ENCODE peak calls at places on chromosomes 4 and X, in eight cellular contexts. T is psoas muscle, M is choroid plexus epithelial cell, H is left ventricle myocardium inferior, D is ascending aorta, V is thyroid gland, A is esophagus squamous epithelium, X is fibroblast of mammary gland. P is an unnamed sample.

GRCh38 chr4:183468210-183469095 is 24.0 kb downstream of the CDKN2AIP start:
- DNase-seq in X (peak), D (no peak), V (no peak), H (no peak), A (no peak), T (no peak), M (peak), P (no peak)

GRCh38 chr4:89268572-89269180 is 38.9 kb downstream of the GPRIN3 start:
- DNase-seq in D (no peak), A (no peak), X (peak), T (no peak), H (no peak), V (no peak), M (peak), P (no peak)

GRCh38 chrX:41276661-41277506 is 57.1 kb upstream of the DDX3X start:
- DNase-seq in X (no peak), V (no peak), A (no peak), T (no peak), M (peak), H (no peak), D (no peak), P (no peak)

GRCh38 chr4:1401409-1402020 is 4.7 kb downstream of the NKX1-1 start:
- DNase-seq in T (peak), D (peak), H (peak), M (no peak), X (no peak), V (no peak), A (no peak), P (no peak)

GRCh38 chrX:47179221-47179927 is 14.3 kb upstream of the UBA1 start:
- DNase-seq in D (no peak), X (peak), V (no peak), M (peak), H (peak), T (peak), A (no peak), P (peak)

GRCh38 chr4:61376301-61376700 is 176.2 kb downstream of the ADGRL3 start:
- DNase-seq in A (no peak), V (no peak), T (no peak), D (no peak), H (no peak), M (peak), X (no peak), P (no peak)

GRCh38 chrX:115023139-115023538 is 5.7 kb upstream of the IL13RA2 start:
- DNase-seq in X (peak), V (no peak), T (no peak), M (peak), A (no peak), D (no peak), H (no peak), P (peak)

GRCh38 chr4:185328586-185328985 is 67.1 kb downstream of the LRP2BP start:
- DNase-seq in X (no peak), M (no peak), T (no peak), H (no peak), D (no peak), A (no peak), V (no peak), P (no peak)

GRCh38 chr4:126955292-126956191 is 677.2 kb upstream of the INTU start:
- DNase-seq in A (no peak), M (no peak), D (no peak), H (no peak), X (no peak), V (no peak), T (peak), P (no peak)

GRCh38 chrX:35842657-35843056 is 44.5 kb downstream of the MAGEB16 start:
- DNase-seq in T (no peak), V (no peak), X (no peak), A (no peak), M (no peak), D (no peak), H (no peak), P (no peak)

GRCh38 chr4:76725039-76725438 is 172.9 kb downstream of the SOWAHB start:
- DNase-seq in H (no peak), A (no peak), X (no peak), M (no peak), V (no peak), T (no peak), D (no peak), P (no peak)

GRCh38 chr4:172173206-172173605 is 360.0 kb downstream of the GALNTL6 start:
- DNase-seq in D (no peak), M (no peak), V (no peak), T (no peak), X (no peak), H (no peak), A (no peak), P (no peak)

GRCh38 chr4:1793496-1793840 is 375 bp downstream of the FGFR3 start:
- DNase-seq in M (peak), A (no peak), T (no peak), V (peak), D (no peak), H (peak), X (no peak), P (no peak)

GRCh38 chr4:71231073-71231752 is 107.6 kb upstream of the SLC4A4 start:
- DNase-seq in T (peak), X (peak), V (peak), H (peak), A (no peak), D (peak), M (no peak), P (peak)

GRCh38 chrX:148265829-148266228 is 234.6 kb upstream of the AFF2 start:
- DNase-seq in M (no peak), V (no peak), H (no peak), A (no peak), D (no peak), X (no peak), T (no peak), P (no peak)

GRCh38 chr4:139028191-139028661 is 12.6 kb downstream of the NOCT start:
- DNase-seq in A (no peak), H (peak), T (peak), D (no peak), V (peak), M (no peak), X (no peak), P (no peak)

GRCh38 chrX:8364369-8365141 is 100.1 kb upstream of the VCX3B start:
- DNase-seq in H (peak), A (no peak), V (peak), X (no peak), T (no peak), D (no peak), M (no peak), P (no peak)

GRCh38 chr4:72951628-72952027 is 117.9 kb downstream of the COX18 start:
- DNase-seq in X (no peak), H (no peak), M (no peak), D (no peak), V (no peak), T (no peak), A (no peak), P (peak)

GRCh38 chr4:174699654-174700053 is 129.4 kb downstream of the GLRA3 start:
- DNase-seq in M (no peak), H (no peak), T (no peak), D (no peak), V (no peak), X (no peak), A (no peak), P (no peak)

GRCh38 chr4:2393353-2394270 is 24.8 kb downstream of the ZFYVE28 start:
- DNase-seq in T (peak), H (no peak), A (no peak), V (peak), X (no peak), D (no peak), M (peak), P (no peak)

GRCh38 chr4:160238790-160239189 is 1135.9 kb downstream of the RAPGEF2 start:
- DNase-seq in A (no peak), M (no peak), T (no peak), V (no peak), D (no peak), X (peak), H (no peak), P (peak)

GRCh38 chr4:154589296-154590197 is 995 bp downstream of the FGA start:
- DNase-seq in V (no peak), D (no peak), X (no peak), H (no peak), T (no peak), A (no peak), M (no peak), P (no peak)
- H3K4me3 ChIP-seq in V (no peak), D (no peak), X (no peak), H (no peak), T (no peak), A (no peak), M (no peak), P (no peak)

GRCh38 chrX:56763556-56764152 is 34.6 kb downstream of the NBDY start:
- DNase-seq in X (peak), M (no peak), T (peak), A (no peak), V (no peak), D (peak), H (no peak), P (peak)
- H3K4me3 ChIP-seq in X (peak), M (no peak), T (peak), A (peak), V (no peak), D (peak), H (no peak), P (peak)

DNA sequence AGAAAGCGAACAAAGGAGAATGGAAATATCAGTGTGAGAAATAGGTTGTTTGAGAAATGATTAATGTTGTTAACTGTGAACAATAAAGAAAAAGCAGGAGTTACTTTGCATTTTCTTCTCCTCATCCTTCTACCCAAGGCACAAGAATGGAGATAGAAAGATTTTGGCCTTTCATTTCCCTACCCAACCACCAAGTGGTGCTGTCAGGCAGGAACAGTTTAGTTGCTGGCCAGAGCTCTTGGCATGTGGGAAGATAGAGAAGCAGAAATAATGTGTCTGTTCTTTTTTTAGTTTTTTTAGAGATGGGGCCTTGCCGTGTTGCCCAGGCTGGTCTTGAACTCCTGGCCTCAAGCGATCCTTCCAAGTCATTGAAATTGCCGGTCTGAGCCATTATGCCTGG is 12.8 kb downstream of the HOPX start:
- DNase-seq in X (peak), M (no peak), H (no peak), T (no peak), A (no peak), D (no peak), V (no peak), P (no peak)
- H3K4me3 ChIP-seq in X (no peak), M (no peak), H (no peak), T (no peak), A (no peak), D (no peak), V (no peak), P (no peak)

DNA sequence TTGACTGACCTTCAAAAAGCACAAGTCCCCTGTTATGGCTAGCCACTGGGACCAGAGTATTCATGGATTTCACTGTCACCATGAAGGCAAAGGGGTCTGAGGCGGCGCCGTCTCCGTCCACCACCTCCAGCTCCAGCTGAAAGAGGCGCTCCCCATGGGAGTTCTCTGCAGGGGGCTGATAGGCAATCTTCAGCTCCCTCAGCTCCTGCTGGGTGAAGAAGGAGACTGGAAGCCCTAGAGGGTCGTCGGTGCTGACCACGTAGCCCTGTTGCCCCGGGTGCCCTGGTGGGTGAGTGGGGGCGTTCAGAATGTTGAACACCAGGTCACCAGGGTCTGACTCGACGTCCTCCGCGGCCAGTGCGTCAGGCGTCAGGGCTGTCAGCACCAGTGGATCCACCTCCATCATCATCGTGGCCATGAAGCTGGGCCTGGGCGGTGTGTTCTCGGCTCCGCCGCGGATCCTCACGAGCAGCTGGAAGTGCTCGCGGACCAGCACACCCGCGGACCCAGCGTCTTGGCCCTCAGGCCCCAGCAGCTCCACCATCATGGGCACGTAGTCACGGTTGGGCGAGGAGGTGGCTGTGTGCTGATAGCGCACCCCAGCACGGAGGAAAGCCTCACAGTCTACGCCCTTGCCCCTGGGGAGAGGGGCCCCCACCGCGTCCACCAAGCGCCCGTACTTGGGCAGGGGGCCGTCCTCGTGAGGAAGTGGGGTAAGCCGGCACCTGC is 980 bp downstream of the FREM3 start:
- DNase-seq in D (no peak), H (no peak), M (no peak), A (no peak), V (no peak), T (peak), X (no peak), P (no peak)
- H3K4me3 ChIP-seq in D (peak), H (peak), M (no peak), A (no peak), V (no peak), T (peak), X (no peak), P (no peak)

DNA sequence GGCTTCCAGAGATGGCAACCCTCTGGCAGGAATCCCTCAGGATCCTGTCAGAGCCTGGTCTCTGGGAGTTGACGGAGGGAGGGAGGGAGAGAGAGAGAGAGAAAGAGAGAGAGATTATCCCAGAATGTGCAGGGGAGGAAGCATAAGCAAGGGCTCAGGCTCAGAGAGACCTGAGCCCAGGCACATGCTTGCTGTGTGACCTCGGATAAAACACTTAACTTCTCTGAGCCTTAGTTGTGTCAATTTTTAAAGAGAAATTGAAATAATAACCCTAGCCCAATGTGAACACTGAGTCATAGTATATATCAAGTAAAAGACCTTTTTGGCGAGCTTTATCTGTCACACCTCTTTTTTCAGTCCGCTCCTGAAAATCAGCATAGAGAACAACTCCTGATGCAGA is 473 bp upstream of the USP51 start:
- DNase-seq in T (no peak), H (no peak), M (no peak), D (no peak), V (no peak), A (no peak), X (no peak), P (no peak)
- H3K4me3 ChIP-seq in T (peak), H (peak), M (peak), D (peak), V (no peak), A (peak), X (peak), P (peak)

DNA sequence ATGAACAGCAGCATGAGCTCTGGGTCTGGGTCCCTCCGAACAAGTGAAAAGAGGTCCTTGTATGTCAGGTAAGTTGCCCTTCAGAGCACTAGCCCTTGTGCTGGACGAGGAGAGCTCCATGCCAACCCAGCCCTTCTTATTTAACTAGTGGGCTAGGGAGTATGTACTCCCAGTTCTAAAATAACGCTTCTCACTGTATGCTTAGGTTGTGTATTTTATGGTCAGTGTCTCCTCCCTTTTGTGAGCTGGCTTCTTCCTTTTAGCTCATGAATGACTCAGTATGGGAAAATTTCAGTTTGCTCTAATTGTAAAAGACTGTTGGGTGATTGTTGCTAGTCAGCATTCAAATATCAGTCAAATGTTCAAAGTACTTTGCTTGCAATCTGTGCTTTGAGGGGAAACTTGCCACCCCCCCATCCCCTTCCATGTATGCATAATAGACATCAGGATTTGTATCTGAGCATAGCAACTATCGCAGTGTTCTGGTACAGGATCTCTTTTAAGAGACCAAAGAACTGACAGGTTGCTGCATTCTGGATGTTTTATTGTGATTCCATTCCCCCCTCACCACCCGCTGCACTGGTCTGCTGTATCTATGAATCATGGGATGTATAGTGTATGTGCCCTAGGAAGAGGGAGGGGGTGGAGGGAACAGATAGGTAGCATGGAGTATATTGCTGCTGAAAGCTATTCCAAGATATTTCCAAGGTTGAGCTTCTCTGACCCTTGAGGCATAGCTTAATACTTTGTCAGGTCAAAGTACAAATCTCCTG is 34.7 kb downstream of the DLG3 start:
- DNase-seq in H (no peak), T (no peak), M (peak), X (peak), V (no peak), D (no peak), A (no peak), P (peak)
- H3K4me3 ChIP-seq in H (peak), T (no peak), M (no peak), X (peak), V (no peak), D (no peak), A (no peak), P (no peak)

DNA sequence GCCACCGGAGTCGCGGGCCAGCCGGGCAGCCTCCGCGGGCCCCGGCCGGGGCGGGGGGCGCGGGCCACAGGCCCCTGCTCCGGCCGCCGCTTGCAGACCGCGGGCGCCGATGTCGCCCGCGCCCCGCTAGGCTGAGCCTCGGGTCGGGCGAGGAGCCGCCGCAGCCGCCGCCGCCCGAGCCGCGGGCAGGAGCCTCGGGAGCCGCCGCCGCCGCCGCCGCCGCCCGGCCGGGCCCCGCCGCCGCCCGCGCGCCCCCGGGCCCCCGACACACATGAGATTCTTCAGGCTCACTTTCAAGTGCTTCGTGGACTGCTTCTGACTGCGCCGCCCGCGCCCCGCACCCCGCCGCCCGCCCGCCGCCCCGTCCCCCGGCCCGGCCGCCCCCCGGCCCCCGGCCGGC is 345 bp downstream of the SLC6A8 start:
- DNase-seq in A (no peak), M (no peak), X (no peak), D (no peak), V (no peak), T (no peak), H (no peak), P (no peak)
- H3K4me3 ChIP-seq in A (no peak), M (peak), X (no peak), D (peak), V (no peak), T (no peak), H (peak), P (no peak)

GRCh38 chr4:105644270-105644669 is 64.2 kb downstream of the INTS12 start:
- DNase-seq in V (no peak), T (no peak), A (no peak), X (peak), M (no peak), H (no peak), D (no peak), P (no peak)

GRCh38 chr4:105651879-105652640 is 56.4 kb downstream of the INTS12 start:
- DNase-seq in D (no peak), X (no peak), A (no peak), M (peak), T (no peak), V (no peak), H (no peak), P (no peak)

GRCh38 chr4:105650190-105650589 is 58.3 kb downstream of the INTS12 start:
- DNase-seq in D (no peak), A (no peak), X (no peak), T (no peak), H (no peak), V (no peak), M (no peak), P (no peak)
- H3K4me3 ChIP-seq in D (no peak), A (no peak), X (no peak), T (no peak), H (no peak), V (no peak), M (no peak), P (no peak)

GRCh38 chr4:153788064-153788418 is 842 bp downstream of the SFRP2 start:
- DNase-seq in X (peak), D (no peak), H (no peak), M (no peak), A (no peak), T (no peak), V (no peak), P (no peak)

GRCh38 chr4:153787156-153787555 is 1.7 kb downstream of the SFRP2 start:
- DNase-seq in X (peak), V (no peak), T (no peak), A (no peak), H (no peak), M (no peak), D (no peak), P (no peak)

GRCh38 chr4:153784300-153784699 is 4.6 kb downstream of the SFRP2 start:
- DNase-seq in A (no peak), D (no peak), X (no peak), M (no peak), T (no peak), H (no peak), V (no peak), P (no peak)

GRCh38 chr4:153788419-153789276 is at the start of gene SFRP2:
- DNase-seq in H (no peak), T (peak), M (no peak), X (peak), D (no peak), A (no peak), V (no peak), P (no peak)

DNA sequence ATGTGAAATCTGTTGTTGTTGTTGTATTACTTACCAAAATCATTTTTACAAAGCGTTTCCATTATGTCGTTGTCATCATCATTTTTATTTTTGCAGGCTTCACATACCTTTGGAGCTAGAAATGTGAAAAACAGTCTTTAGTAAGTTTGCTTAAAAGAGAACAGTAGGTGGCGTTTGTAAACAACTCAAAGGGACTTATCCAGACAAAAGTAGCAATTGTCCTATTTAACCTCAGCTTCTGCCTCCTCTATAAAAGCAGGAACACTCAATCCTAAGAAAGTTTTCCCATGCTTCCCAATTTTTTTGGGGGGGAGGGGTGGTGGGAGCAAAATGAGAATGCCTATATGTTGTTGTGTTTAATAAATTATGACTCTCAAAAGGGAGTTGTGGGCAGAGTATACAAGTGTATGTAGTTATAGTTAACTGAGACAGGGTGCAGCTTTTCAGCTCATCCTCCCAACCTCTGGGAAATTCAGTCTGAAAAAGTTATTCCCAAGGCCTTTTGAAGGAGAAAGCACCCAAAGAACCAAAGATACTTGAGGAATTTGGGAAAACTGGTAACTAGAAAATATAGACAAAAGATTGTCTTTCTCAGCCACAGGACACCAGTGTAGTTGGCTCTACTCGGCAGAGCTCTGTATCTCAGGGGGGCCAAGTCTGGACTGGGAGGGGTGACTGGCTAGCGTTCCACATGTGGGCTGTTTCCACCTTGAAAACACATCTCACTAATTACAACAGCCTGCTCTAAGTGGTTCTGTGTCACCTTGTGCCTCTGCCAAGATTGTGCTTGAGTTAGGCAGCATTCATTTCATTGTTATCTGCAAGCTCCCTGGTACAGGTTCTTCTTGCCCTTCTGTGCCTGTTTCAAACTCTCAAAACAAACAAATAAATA is 2.8 kb downstream of the SFRP2 start:
- DNase-seq in T (no peak), D (no peak), X (peak), H (no peak), M (peak), A (no peak), V (no peak), P (peak)
- H3K4me3 ChIP-seq in T (no peak), D (no peak), X (peak), H (no peak), M (no peak), A (no peak), V (no peak), P (no peak)

P was measured in astrocyte of the spinal cord.